ENCODE peak calls at places on chromosomes 5 and 9, in eight cellular contexts. U is activated naive CD8-positive, alpha-beta T cell treated with anti-CD3 and anti-CD28 coated beads, Interleukin-2, amount 50 U/mL, for 24 hours; E is effector CD8-positive, alpha-beta T cell; W is AG04449; M is NCI-H146; Y is naive B cell; X is stimulated activated CD8-positive, alpha-beta memory T cell treated with anti-CD3 and anti-CD28 coated beads, Interleukin-15, amount 100 ng/mL, for 1 hour; R is M059J. Q is an unnamed sample.
A peak's percentile ranks its signal among the peaks of the same experiment; 100 is the strongest.

GRCh38 chr5:115507682-115508081 is 36.9 kb downstream of the FEM1C start:
- DNase-seq in U (no peak), X (no peak), E (no peak), W (peak; percentile 50), R (peak; percentile 21), M (no peak), Y (no peak), Q (no peak)

GRCh38 chr5:146647656-146648199 is 131.7 kb upstream of the GPR151 start:
- DNase-seq in U (no peak), M (peak; percentile 18), E (no peak), X (no peak), W (peak; percentile 2), Y (no peak), R (no peak), Q (no peak)

GRCh38 chr9:92295827-92296258 is 2.3 kb upstream of the IARS1 start:
- DNase-seq in W (no peak), X (no peak), Y (no peak), U (no peak), M (no peak), R (no peak), E (no peak), Q (no peak)

GRCh38 chr9:96555567-96556386 is 63.9 kb downstream of the CDC14B start:
- DNase-seq in U (no peak), M (no peak), X (no peak), Y (no peak), W (no peak), R (peak; percentile 36), E (no peak), Q (no peak)

GRCh38 chr9:69546265-69546664 is 125.9 kb downstream of the APBA1 start:
- DNase-seq in M (peak; percentile 60), U (peak; percentile 7), Y (no peak), X (no peak), W (no peak), R (no peak), E (no peak), Q (peak; percentile 28)

GRCh38 chr5:54741711-54742110 is 224.2 kb downstream of the SNX18 start:
- DNase-seq in R (no peak), U (no peak), X (no peak), W (no peak), M (no peak), E (no peak), Y (no peak), Q (no peak)

GRCh38 chr5:148428825-148429224 is 45.1 kb downstream of the FBXO38 start:
- DNase-seq in Y (no peak), X (no peak), E (no peak), R (no peak), M (no peak), U (no peak), W (no peak), Q (no peak)

GRCh38 chr9:81833563-81834345 is 94.5 kb upstream of the SPATA31D4 start:
- DNase-seq in E (no peak), U (no peak), W (no peak), Y (no peak), R (peak; percentile 89), M (no peak), X (no peak), Q (no peak)

GRCh38 chr9:84652496-84653081 is 16.9 kb upstream of the NTRK2 start:
- DNase-seq in R (peak; percentile 55), U (no peak), X (no peak), E (no peak), W (no peak), M (no peak), Y (no peak), Q (no peak)

GRCh38 chr5:16889972-16890519 is 46.0 kb downstream of the MYO10 start:
- DNase-seq in R (peak; percentile 65), M (no peak), W (no peak), E (no peak), X (no peak), U (no peak), Y (no peak), Q (no peak)

GRCh38 chr5:124729687-124730359 is 16.6 kb downstream of the ZNF608 start:
- DNase-seq in W (no peak), U (no peak), Y (no peak), E (no peak), X (no peak), R (peak; percentile 77), M (no peak), Q (no peak)

GRCh38 chr9:114382951-114383865 is 4.6 kb downstream of the AKNA start:
- DNase-seq in Y (peak; percentile 66), M (no peak), W (no peak), E (peak; percentile 69), X (peak; percentile 48), R (no peak), U (peak; percentile 86), Q (no peak)

GRCh38 chr9:134226221-134226930 is 62.0 kb upstream of the RNU6ATAC start:
- DNase-seq in M (no peak), R (peak; percentile 18), Y (no peak), E (no peak), X (no peak), W (peak; percentile 26), U (no peak), Q (no peak)

GRCh38 chr5:143261748-143262392 is 141.6 kb downstream of the NR3C1 start:
- DNase-seq in U (peak; percentile 11), W (peak; percentile 14), X (no peak), M (no peak), R (peak; percentile 76), Y (no peak), E (no peak), Q (no peak)

GRCh38 chr5:11383506-11384095 is 520.6 kb downstream of the CTNND2 start:
- DNase-seq in R (no peak), W (no peak), U (no peak), E (no peak), X (no peak), Y (no peak), M (no peak), Q (no peak)

GRCh38 chr9:107875571-107875980 is 386.0 kb upstream of the KLF4 start:
- DNase-seq in M (no peak), R (peak; percentile 71), W (no peak), Y (no peak), E (no peak), U (no peak), X (no peak), Q (no peak)

GRCh38 chr5:128763324-128763723 is 202.0 kb upstream of the SLC27A6 start:
- DNase-seq in M (no peak), E (no peak), W (no peak), Y (no peak), X (no peak), U (no peak), R (no peak), Q (no peak)

GRCh38 chr5:127754727-127755126 is 51.5 kb downstream of the CCDC192 start:
- DNase-seq in W (no peak), R (no peak), Y (no peak), X (no peak), E (no peak), M (peak; percentile 83), U (no peak), Q (no peak)

GRCh38 chr9:108272350-108272899 is 583.4 kb downstream of the ACTL7B start:
- DNase-seq in W (no peak), R (peak; percentile 75), M (no peak), U (no peak), X (no peak), E (no peak), Y (peak; percentile 7), Q (no peak)

GRCh38 chr5:175141421-175141820 is 302.6 kb downstream of the DRD1 start:
- DNase-seq in Y (no peak), E (no peak), X (no peak), R (no peak), W (no peak), M (no peak), U (no peak), Q (no peak)

GRCh38 chr5:93349613-93350012 is 231.4 kb downstream of the NR2F1-AS1 start:
- DNase-seq in Y (no peak), M (no peak), W (peak; percentile 70), U (no peak), X (no peak), E (no peak), R (peak; percentile 59), Q (no peak)

GRCh38 chr9:91534374-91534773 is 110.7 kb upstream of the NFIL3 start:
- DNase-seq in E (no peak), U (no peak), W (no peak), Y (no peak), R (peak; percentile 73), X (no peak), M (no peak), Q (no peak)

GRCh38 chr9:85600675-85601263 is 141.0 kb downstream of the AGTPBP1 start:
- DNase-seq in E (no peak), U (peak; percentile 14), W (no peak), Y (no peak), M (no peak), R (peak; percentile 31), X (no peak), Q (no peak)

GRCh38 chr9:92658176-92658575 is 11.8 kb downstream of the IPPK start:
- DNase-seq in Y (no peak), E (no peak), X (no peak), U (no peak), W (no peak), M (no peak), R (no peak), Q (no peak)

GRCh38 chr9:105608685-105609598 is 51.0 kb downstream of the FKTN start:
- DNase-seq in W (peak; percentile 2), M (peak; percentile 47), Y (peak; percentile 49), R (peak; percentile 63), E (no peak), U (no peak), X (no peak), Q (no peak)

Q was measured in SW 1271.